ENCODE peak calls at places on chromosomes 6 and 20, in six cellular contexts. X is NCI-H1105, K is nephron progenitor cell, D is LHCN-M2, A is kidney tubule cell, S is ecto neural progenitor cell. W is an unnamed sample.

GRCh38 chr6:113120214-113120576 is 737.0 kb upstream of the MARCKS start:
- DNase-seq in X (no peak), K (no peak), D (peak), A (peak), S (no peak), W (peak)

GRCh38 chr6:31971279-31971992 is 502 bp downstream of the DXO start:
- DNase-seq in X (no peak), K (no peak), D (no peak), A (no peak), S (no peak), W (no peak)

GRCh38 chr6:163536770-163537169 is 122.3 kb downstream of the QKI start:
- DNase-seq in X (no peak), K (no peak), D (peak), A (peak), S (no peak), W (no peak)

GRCh38 chr6:127520061-127520460 is 926 bp upstream of the MTCL3 start:
- DNase-seq in X (peak), K (peak), D (peak), A (peak), S (no peak), W (no peak)

GRCh38 chr6:150325093-150325772 is 43.6 kb upstream of the IYD start:
- DNase-seq in X (no peak), K (no peak), D (no peak), A (peak), S (no peak), W (no peak)

GRCh38 chr6:109762166-109762565 is 71.1 kb downstream of the FIG4 start:
- DNase-seq in X (no peak), K (no peak), D (no peak), A (peak), S (no peak), W (no peak)

GRCh38 chr6:46781478-46782378 is 11.5 kb upstream of the MEP1A start:
- DNase-seq in X (peak), K (peak), D (peak), A (peak), S (no peak), W (no peak)

GRCh38 chr20:13580725-13581124 is 58.0 kb downstream of the TASP1 start:
- DNase-seq in X (no peak), K (no peak), D (no peak), A (no peak), S (no peak), W (no peak)